ENCODE peak calls at places on chromosomes 5 and 9, in four cellular contexts. S is tibial artery, E is neural progenitor cell, W is IMR-90. Q is an unnamed sample. For H3K36me3 and H3K9me3, the result is how much of the 10 kb centered on the place peaks cover.

GRCh38 chr5:78204241-78204640 is 90.3 kb downstream of the AP3B1 start:
- DNase-seq in S (no peak), E (no peak), W (no peak), Q (no peak)

GRCh38 chr9:121906074-121906520 is 187.0 kb downstream of the TTLL11 start:
- DNase-seq in S (no peak), E (no peak), W (peak), Q (no peak)

GRCh38 chr5:180155331-180155881 is 53.6 kb downstream of the RASGEF1C start:
- DNase-seq in S (no peak), E (no peak), W (no peak), Q (no peak)

GRCh38 chr5:127295454-127295853 is 4.9 kb downstream of the MEGF10 start:
- DNase-seq in S (no peak), E (no peak), W (no peak), Q (no peak)

GRCh38 chr5:60207031-60207430 is 313.5 kb upstream of the PDE4D start:
- DNase-seq in S (peak), E (no peak), W (no peak), Q (no peak)

GRCh38 chr9:109012876-109013677 is at the start of gene CTNNAL1:
- DNase-seq in S (peak), E (peak), W (peak), Q (peak)

GRCh38 chr9:69877852-69878507 is 57.4 kb downstream of the CFAP95 start:
- DNase-seq in S (no peak), E (peak), W (peak), Q (no peak)

GRCh38 chr9:35728041-35728971 is 3.7 kb downstream of the TLN1 start:
- DNase-seq in S (peak), E (peak), W (peak), Q (no peak)

GRCh38 chr5:62208218-62208852 is 97.7 kb upstream of the KIF2A start:
- DNase-seq in S (no peak), E (no peak), W (no peak), Q (no peak)

GRCh38 chr5:34716986-34717385 is 60.9 kb downstream of the RAI14 start:
- DNase-seq in S (no peak), E (no peak), W (peak), Q (no peak)

GRCh38 chr5:90933298-90933697 is 374.7 kb downstream of the ADGRV1 start:
- DNase-seq in S (no peak), E (no peak), W (no peak), Q (no peak)

DNA sequence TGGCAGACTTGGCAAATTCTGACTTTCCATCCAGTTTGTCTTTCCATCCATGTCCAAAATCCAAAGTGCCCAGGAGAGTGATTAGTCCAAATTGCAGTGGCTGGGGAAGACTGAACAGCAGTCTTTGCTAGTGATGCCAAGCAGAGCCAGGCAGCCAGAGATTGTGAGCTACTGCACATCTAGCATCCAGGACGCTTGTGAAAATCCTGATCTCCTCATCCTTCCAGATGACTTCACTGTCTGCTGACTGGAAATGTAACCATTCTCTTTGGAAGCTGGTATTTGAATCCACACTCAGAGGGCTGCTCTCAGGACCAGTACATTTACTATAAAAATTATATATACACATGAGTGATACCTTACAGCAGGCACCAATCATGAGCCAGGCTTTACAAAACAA is 49.6 kb downstream of the MACROH2A1 start:
- DNase-seq in S (no peak), E (no peak), W (no peak), Q (no peak)
- H3K36me3 ChIP-seq in S (under half), E (under half), W (under half), Q (under half)

GRCh38 chr5:22372376-22372775 is 480.8 kb downstream of the CDH12 start:
- DNase-seq in S (no peak), E (no peak), W (peak), Q (no peak)
- H3K27ac ChIP-seq in S (no peak), E (no peak), W (peak), Q (no peak)

DNA sequence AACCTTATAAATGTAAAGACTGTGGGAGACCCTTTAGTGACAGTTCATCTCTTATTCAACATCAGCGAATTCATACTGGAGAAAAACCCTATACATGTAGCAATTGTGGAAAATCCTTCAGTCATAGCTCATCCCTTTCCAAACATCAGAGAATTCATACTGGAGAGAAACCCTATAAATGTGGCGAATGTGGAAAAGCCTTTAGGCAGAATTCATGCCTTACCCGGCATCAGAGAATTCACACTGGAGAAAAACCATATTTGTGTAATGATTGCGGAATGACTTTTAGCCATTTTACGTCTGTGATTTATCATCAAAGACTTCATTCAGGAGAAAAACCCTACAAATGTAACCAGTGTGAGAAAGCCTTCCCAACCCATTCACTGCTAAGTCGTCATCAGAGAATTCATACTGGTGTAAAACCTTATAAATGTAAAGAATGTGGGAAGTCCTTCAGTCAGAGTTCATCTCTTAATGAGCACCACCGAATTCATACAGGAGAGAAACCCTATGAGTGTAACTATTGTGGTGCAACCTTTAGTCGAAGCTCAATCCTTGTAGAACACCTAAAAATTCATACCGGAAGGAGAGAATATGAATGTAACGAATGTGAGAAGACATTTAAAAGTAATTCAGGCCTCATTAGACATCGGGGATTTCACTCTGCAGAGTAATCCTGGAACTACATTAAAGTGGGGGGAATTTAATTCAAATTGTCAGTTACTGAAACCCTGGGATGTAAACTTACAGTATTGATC is 17.7 kb downstream of the ZNF483 start:
- DNase-seq in S (no peak), E (no peak), W (no peak), Q (no peak)
- H3K9me3 ChIP-seq in S (under half), E (half or more), W (half or more), Q (under half)

GRCh38 chr9:94804316-94804715 is 77.8 kb downstream of the AOPEP start:
- DNase-seq in S (no peak), E (no peak), W (no peak), Q (no peak)

GRCh38 chr9:94806307-94806893 is 79.9 kb downstream of the AOPEP start:
- DNase-seq in S (no peak), E (no peak), W (no peak), Q (no peak)

GRCh38 chr9:94802795-94803194 is 76.3 kb downstream of the AOPEP start:
- DNase-seq in S (no peak), E (no peak), W (peak), Q (no peak)

GRCh38 chr9:94805585-94805984 is 79.1 kb downstream of the AOPEP start:
- DNase-seq in S (no peak), E (no peak), W (peak), Q (no peak)

GRCh38 chr9:94804917-94805544 is 78.5 kb downstream of the AOPEP start:
- DNase-seq in S (no peak), E (no peak), W (no peak), Q (no peak)
- H3K36me3 ChIP-seq in S (under half), E (under half), W (under half), Q (under half)

DNA sequence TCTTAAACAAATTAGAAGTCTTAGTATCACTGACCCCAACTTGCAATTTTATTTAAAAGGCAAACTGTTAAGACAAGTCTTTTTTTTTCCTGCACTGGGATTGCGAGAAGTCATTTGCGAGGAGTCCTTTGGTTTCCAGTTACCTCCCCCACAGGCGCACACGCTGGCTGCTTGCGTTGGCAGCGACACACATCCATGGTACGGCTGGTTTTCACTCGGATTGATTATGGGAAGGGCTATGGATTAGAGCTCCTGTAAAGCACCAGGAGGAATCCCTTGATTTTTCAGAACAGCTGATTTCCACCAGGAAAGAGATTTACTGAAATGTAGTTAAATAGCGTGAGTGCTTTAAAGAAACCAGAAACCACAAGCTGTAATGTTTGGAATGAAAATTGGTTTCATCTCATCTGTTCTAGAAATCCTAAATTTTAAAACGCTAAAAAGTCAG is 732 bp downstream of the SLC1A3 start:
- DNase-seq in S (no peak), E (peak), W (peak), Q (no peak)
- H3K27ac ChIP-seq in S (peak), E (no peak), W (no peak), Q (no peak)

GRCh38 chr5:141427783-141428426 is 2.4 kb upstream of the PCDHGA12 start:
- DNase-seq in S (no peak), E (no peak), W (no peak), Q (no peak)
- H3K9me3 ChIP-seq in S (under half), E (half or more), W (under half), Q (under half)

GRCh38 chr9:133051966-133052539 is 9.7 kb upstream of the CEL start:
- DNase-seq in S (no peak), E (no peak), W (no peak), Q (peak)
- H3K36me3 ChIP-seq in S (half or more), E (under half), W (half or more), Q (under half)

GRCh38 chr9:98359569-98359968 is 104.1 kb upstream of the TBC1D2 start:
- DNase-seq in S (no peak), E (no peak), W (no peak), Q (no peak)

GRCh38 chr9:98357921-98358535 is 102.6 kb upstream of the TBC1D2 start:
- DNase-seq in S (no peak), E (no peak), W (peak), Q (no peak)

GRCh38 chr9:98360176-98360708 is 104.8 kb upstream of the TBC1D2 start:
- DNase-seq in S (no peak), E (peak), W (no peak), Q (no peak)

GRCh38 chr9:98356326-98356725 is 100.9 kb upstream of the TBC1D2 start:
- DNase-seq in S (no peak), E (no peak), W (peak), Q (no peak)

DNA sequence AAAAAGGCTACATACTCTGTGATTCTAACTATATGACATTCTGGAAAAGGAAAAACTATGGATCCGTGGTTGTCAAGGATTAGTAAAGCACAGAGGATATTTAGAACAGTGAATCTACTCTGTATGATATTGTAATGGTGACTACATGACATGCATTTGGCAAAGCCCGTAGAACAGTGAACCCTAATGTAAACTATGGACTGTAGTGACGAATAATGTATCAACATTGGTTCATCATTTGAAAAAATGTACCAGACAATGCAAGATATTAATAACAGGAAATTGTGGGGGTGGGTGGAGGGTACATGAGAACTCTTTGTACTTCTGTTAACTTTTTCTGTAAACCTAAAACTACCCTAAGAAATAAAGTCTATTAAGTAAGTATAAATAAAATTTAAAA is 101.5 kb upstream of the TBC1D2 start:
- DNase-seq in S (no peak), E (no peak), W (peak), Q (no peak)
- H3K27ac ChIP-seq in S (no peak), E (no peak), W (peak), Q (no peak)

Q was measured in pancreas.